ENCODE peak calls at places on chromosome 22, in nine cellular contexts. U is pancreas, J is GM19239, L is activated T-cell treated with anti-CD3 and anti-CD28 coated beads for 1 hour, Y is MV-4-11, V is AG08396, E is HEK293T, O is NCI-H1105 treated with DMSO at 0.1 percent for 48 hours, Q is AG04450. T is an unnamed sample.
A peak's percentile ranks its signal among the peaks of the same experiment; 100 is the strongest.

GRCh38 chr22:29855611-29856181 is 17.6 kb upstream of the ASCC2 start:
- DNase-seq in U (no peak), Q (no peak), J (no peak), Y (no peak), V (no peak), O (no peak), L (no peak), E (no peak), T (no peak)

GRCh38 chr22:40857309-40857851 is 432 bp downstream of the XPNPEP3 start:
- DNase-seq in Q (no peak), U (no peak), L (no peak), E (no peak), J (no peak), V (no peak), O (no peak), Y (no peak), T (peak; percentile 24)

GRCh38 chr22:35470903-35471321 is 69.7 kb upstream of the RASD2 start:
- DNase-seq in E (no peak), U (no peak), Q (no peak), V (no peak), L (no peak), J (no peak), O (no peak), Y (peak; percentile 10), T (peak; percentile 16)

GRCh38 chr22:48842976-48843375 is 984.7 kb downstream of the BRD1 start:
- DNase-seq in U (no peak), Q (no peak), V (no peak), L (no peak), J (no peak), Y (no peak), O (no peak), E (no peak), T (no peak)

GRCh38 chr22:46078241-46079092 is 71.9 kb upstream of the PPARA start:
- DNase-seq in J (no peak), L (no peak), Y (no peak), V (peak; percentile 83), Q (no peak), U (peak; percentile 85), E (no peak), O (peak; percentile 75), T (peak; percentile 66)

GRCh38 chr22:25903294-25903693 is 161.3 kb downstream of the MYO18B start:
- DNase-seq in E (peak; percentile 61), J (no peak), Y (no peak), O (no peak), L (no peak), Q (no peak), U (no peak), V (no peak), T (no peak)

GRCh38 chr22:38080847-38081635 is 2.9 kb downstream of the SLC16A8 start:
- DNase-seq in Q (no peak), E (no peak), L (no peak), O (peak; percentile 45), Y (no peak), U (no peak), J (no peak), V (no peak), T (no peak)

GRCh38 chr22:42330953-42331525 is 60.6 kb upstream of the TCF20 start:
- DNase-seq in E (peak; percentile 30), Q (no peak), O (peak; percentile 56), V (no peak), L (no peak), Y (no peak), J (no peak), U (no peak), T (no peak)

GRCh38 chr22:20815477-20816050 is 41.7 kb downstream of the SERPIND1 start:
- DNase-seq in V (no peak), E (no peak), L (no peak), O (no peak), J (no peak), Q (no peak), Y (no peak), U (no peak), T (no peak)

GRCh38 chr22:29629382-29630179 is 26.1 kb downstream of the NF2 start:
- DNase-seq in U (no peak), L (no peak), J (no peak), O (no peak), V (no peak), E (no peak), Q (no peak), Y (no peak), T (no peak)

GRCh38 chr22:39349967-39350802 is at the start of gene SYNGR1:
- DNase-seq in L (no peak), V (peak; percentile 70), E (peak; percentile 53), U (peak; percentile 21), J (no peak), Y (no peak), O (no peak), Q (no peak), T (no peak)

GRCh38 chr22:37012956-37013355 is 6.3 kb downstream of the TST start:
- DNase-seq in E (no peak), Y (no peak), J (no peak), V (no peak), O (no peak), Q (no peak), U (no peak), L (no peak), T (no peak)

GRCh38 chr22:29635734-29636357 is 32.4 kb downstream of the NF2 start:
- DNase-seq in E (peak; percentile 70), O (peak; percentile 64), Y (peak; percentile 45), V (peak; percentile 47), Q (no peak), L (no peak), J (no peak), U (no peak), T (peak; percentile 48)

GRCh38 chr22:28810839-28811491 is 10.6 kb upstream of the XBP1 start:
- DNase-seq in U (no peak), Q (no peak), O (no peak), L (no peak), E (no peak), J (no peak), Y (peak; percentile 99), V (no peak), T (no peak)

GRCh38 chr22:38162881-38163843 is 18.5 kb downstream of the PLA2G6 start:
- DNase-seq in O (no peak), J (peak; percentile 29), U (no peak), Y (no peak), L (no peak), E (no peak), Q (no peak), V (no peak), T (no peak)

GRCh38 chr22:45305456-45306065 is 4.2 kb upstream of the FAM118A start:
- DNase-seq in Q (no peak), U (no peak), O (no peak), V (no peak), Y (no peak), E (no peak), J (no peak), L (no peak), T (no peak)

GRCh38 chr22:49011379-49011768 is 816.3 kb downstream of the BRD1 start:
- DNase-seq in L (no peak), Q (no peak), J (no peak), Y (no peak), U (no peak), E (no peak), O (no peak), V (no peak), T (no peak)

GRCh38 chr22:17998913-17999312 is 25.4 kb downstream of the MICAL3 start:
- DNase-seq in J (no peak), L (no peak), E (no peak), O (no peak), V (no peak), U (peak; percentile 89), Q (no peak), Y (no peak), T (no peak)

GRCh38 chr22:27348634-27349033 is 452.9 kb downstream of the MN1 start:
- DNase-seq in V (no peak), Y (no peak), J (no peak), L (no peak), U (no peak), Q (no peak), O (no peak), E (no peak), T (no peak)

GRCh38 chr22:41919357-41920224 is 4.7 kb upstream of the SHISA8 start:
- DNase-seq in J (no peak), O (no peak), Y (peak; percentile 99), E (no peak), V (peak; percentile 80), L (peak; percentile 26), U (peak; percentile 32), Q (no peak), T (no peak)

GRCh38 chr22:21860640-21861039 is 6.8 kb downstream of the MAPK1 start:
- DNase-seq in L (no peak), J (no peak), Y (no peak), Q (no peak), O (no peak), U (no peak), V (no peak), E (no peak), T (no peak)

GRCh38 chr22:30485362-30485988 is 13.7 kb upstream of the SEC14L3 start:
- DNase-seq in O (peak; percentile 24), E (peak; percentile 97), Q (peak; percentile 8), Y (peak; percentile 37), L (peak; percentile 63), U (peak; percentile 31), V (peak; percentile 93), J (peak; percentile 95), T (no peak)

GRCh38 chr22:24157783-24158170 is 23.5 kb upstream of the SUSD2 start:
- DNase-seq in E (no peak), Q (no peak), J (no peak), O (no peak), Y (no peak), V (no peak), L (no peak), U (no peak), T (no peak)

GRCh38 chr22:21796863-21797262 is 61.3 kb upstream of the YPEL1 start:
- DNase-seq in O (no peak), L (no peak), Y (no peak), J (no peak), V (no peak), E (no peak), Q (no peak), U (peak; percentile 15), T (no peak)

GRCh38 chr22:48940266-48940987 is 887.2 kb downstream of the BRD1 start:
- DNase-seq in E (no peak), Y (no peak), V (no peak), Q (no peak), U (no peak), J (no peak), O (no peak), L (no peak), T (no peak)

GRCh38 chr22:38314992-38315800 is 2.0 kb downstream of the CSNK1E start:
- DNase-seq in L (no peak), Y (no peak), O (peak; percentile 20), E (no peak), Q (no peak), U (no peak), V (no peak), J (no peak), T (peak; percentile 14)

GRCh38 chr22:31348766-31349165 is 2.6 kb upstream of the PATZ1 start:
- DNase-seq in V (no peak), O (no peak), J (no peak), Y (no peak), Q (no peak), E (no peak), U (no peak), L (no peak), T (no peak)

GRCh38 chr22:48204296-48204695 is 1441.8 kb downstream of the TBC1D22A start:
- DNase-seq in V (no peak), O (no peak), U (no peak), E (no peak), J (no peak), Q (no peak), L (no peak), Y (no peak), T (no peak)

GRCh38 chr22:39808087-39808486 is 85.5 kb downstream of the ENTHD1 start:
- DNase-seq in V (peak; percentile 16), U (no peak), Y (no peak), J (no peak), L (peak; percentile 8), E (peak; percentile 57), O (no peak), Q (no peak), T (no peak)

GRCh38 chr22:41857160-41857859 is 24.4 kb downstream of the SREBF2 start:
- DNase-seq in U (no peak), Y (peak; percentile 84), J (no peak), L (peak; percentile 52), E (peak; percentile 62), Q (no peak), V (peak; percentile 49), O (no peak), T (peak; percentile 29)

GRCh38 chr22:19802001-19802880 is 41.7 kb downstream of the TBX1 start:
- DNase-seq in O (no peak), U (no peak), E (no peak), L (no peak), Y (no peak), Q (no peak), V (no peak), J (no peak), T (no peak)